ENCODE peak calls at places on chromosomes 1 and 21, in six cellular contexts. One of them, this sample, is unnamed.
A peak's percentile ranks its signal among the peaks of the same experiment; 100 is the strongest.

GRCh38 chr1:3310718-3311400 is 143.6 kb upstream of the ARHGEF16 start:
- ATAC-seq in HepG2: no peak
- ATAC-seq in GM12878: no peak
- ATAC-seq in K562: no peak
- ATAC-seq in upper lobe of left lung: no peak
- ATAC-seq in A549: no peak
- ATAC-seq in this sample: no peak

GRCh38 chr1:87146986-87147385 is 181.7 kb upstream of the LMO4 start:
- ATAC-seq in A549: no peak
- ATAC-seq in K562: no peak
- ATAC-seq in upper lobe of left lung: no peak
- ATAC-seq in HepG2: no peak
- ATAC-seq in GM12878: no peak
- ATAC-seq in this sample: no peak

GRCh38 chr1:231940721-231941120 is 314.1 kb downstream of the DISC1 start:
- ATAC-seq in GM12878: no peak
- ATAC-seq in HepG2: no peak
- ATAC-seq in A549: no peak
- ATAC-seq in upper lobe of left lung: no peak
- ATAC-seq in K562: no peak
- ATAC-seq in this sample: no peak

GRCh38 chr1:109240158-109241152 is 8.9 kb upstream of the CELSR2 start:
- ATAC-seq in K562: peak; percentile 59
- ATAC-seq in upper lobe of left lung: peak; percentile 56
- ATAC-seq in A549: peak; percentile 21
- ATAC-seq in HepG2: peak; percentile 3
- ATAC-seq in GM12878: peak; percentile 8
- ATAC-seq in this sample: peak; percentile 40

GRCh38 chr1:115753371-115753770 is 15.1 kb downstream of the CASQ2 start:
- ATAC-seq in HepG2: no peak
- ATAC-seq in A549: no peak
- ATAC-seq in K562: no peak
- ATAC-seq in upper lobe of left lung: no peak
- ATAC-seq in GM12878: no peak
- ATAC-seq in this sample: no peak

GRCh38 chr1:3174487-3175247 is 105.7 kb downstream of the PRDM16 start:
- ATAC-seq in upper lobe of left lung: peak; percentile 62
- ATAC-seq in K562: no peak
- ATAC-seq in GM12878: no peak
- ATAC-seq in HepG2: no peak
- ATAC-seq in A549: no peak
- ATAC-seq in this sample: peak; percentile 61

GRCh38 chr1:102002057-102002456 is 5.3 kb upstream of the OLFM3 start:
- ATAC-seq in K562: no peak
- ATAC-seq in GM12878: no peak
- ATAC-seq in HepG2: no peak
- ATAC-seq in A549: no peak
- ATAC-seq in upper lobe of left lung: no peak
- ATAC-seq in this sample: no peak

GRCh38 chr1:229155472-229155871 is 115.4 kb upstream of the RAB4A start:
- ATAC-seq in A549: no peak
- ATAC-seq in HepG2: no peak
- ATAC-seq in upper lobe of left lung: peak; percentile 66
- ATAC-seq in K562: no peak
- ATAC-seq in GM12878: no peak
- ATAC-seq in this sample: no peak

GRCh38 chr21:34958040-34958439 is 91.1 kb downstream of the RUNX1 start:
- ATAC-seq in A549: no peak
- ATAC-seq in HepG2: no peak
- ATAC-seq in GM12878: no peak
- ATAC-seq in K562: no peak
- ATAC-seq in upper lobe of left lung: no peak
- ATAC-seq in this sample: no peak

GRCh38 chr21:14528815-14529214 is 17.3 kb downstream of the SAMSN1 start:
- ATAC-seq in GM12878: no peak
- ATAC-seq in HepG2: no peak
- ATAC-seq in upper lobe of left lung: peak; percentile 41
- ATAC-seq in A549: no peak
- ATAC-seq in K562: peak; percentile 42
- ATAC-seq in this sample: no peak

GRCh38 chr1:48697066-48697707 is 79.5 kb downstream of the BEND5 start:
- ATAC-seq in upper lobe of left lung: peak; percentile 66
- ATAC-seq in HepG2: peak; percentile 78
- ATAC-seq in K562: peak; percentile 85
- ATAC-seq in GM12878: peak; percentile 85
- ATAC-seq in A549: no peak
- ATAC-seq in this sample: no peak

GRCh38 chr1:78645728-78646127 is 3.9 kb upstream of the IFI44 start:
- ATAC-seq in A549: no peak
- ATAC-seq in GM12878: no peak
- ATAC-seq in upper lobe of left lung: peak; percentile 66
- ATAC-seq in K562: no peak
- ATAC-seq in HepG2: no peak
- ATAC-seq in this sample: peak; percentile 30

GRCh38 chr1:28370220-28371010 is 875 bp downstream of the PHACTR4 start:
- ATAC-seq in K562: peak; percentile 29
- ATAC-seq in A549: peak; percentile 70
- ATAC-seq in HepG2: peak; percentile 25
- ATAC-seq in upper lobe of left lung: peak; percentile 64
- ATAC-seq in GM12878: peak; percentile 63
- ATAC-seq in this sample: no peak

GRCh38 chr1:24952413-24952841 is 22.4 kb upstream of the RUNX3 start:
- ATAC-seq in upper lobe of left lung: no peak
- ATAC-seq in GM12878: peak; percentile 6
- ATAC-seq in A549: no peak
- ATAC-seq in K562: peak; percentile 68
- ATAC-seq in HepG2: no peak
- ATAC-seq in this sample: no peak

GRCh38 chr1:50349242-50349565 is 74.0 kb downstream of the DMRTA2 start:
- ATAC-seq in GM12878: peak; percentile 14
- ATAC-seq in K562: peak; percentile 55
- ATAC-seq in upper lobe of left lung: no peak
- ATAC-seq in HepG2: peak; percentile 35
- ATAC-seq in A549: peak; percentile 42
- ATAC-seq in this sample: no peak

GRCh38 chr1:201990427-201990826 is 8.0 kb downstream of the RNPEP start:
- ATAC-seq in GM12878: no peak
- ATAC-seq in K562: no peak
- ATAC-seq in HepG2: no peak
- ATAC-seq in A549: no peak
- ATAC-seq in upper lobe of left lung: no peak
- ATAC-seq in this sample: no peak

GRCh38 chr1:242199861-242200458 is 201.1 kb upstream of the MAP1LC3C start:
- ATAC-seq in HepG2: no peak
- ATAC-seq in A549: no peak
- ATAC-seq in upper lobe of left lung: no peak
- ATAC-seq in GM12878: no peak
- ATAC-seq in K562: no peak
- ATAC-seq in this sample: no peak

GRCh38 chr1:244112646-244113045 is 61.6 kb downstream of the ZBTB18 start:
- ATAC-seq in GM12878: no peak
- ATAC-seq in K562: no peak
- ATAC-seq in HepG2: no peak
- ATAC-seq in A549: no peak
- ATAC-seq in upper lobe of left lung: no peak
- ATAC-seq in this sample: no peak

GRCh38 chr21:14236180-14236579 is 20.2 kb downstream of the RBM11 start:
- ATAC-seq in upper lobe of left lung: no peak
- ATAC-seq in HepG2: no peak
- ATAC-seq in GM12878: no peak
- ATAC-seq in A549: no peak
- ATAC-seq in K562: no peak
- ATAC-seq in this sample: no peak

GRCh38 chr1:228151526-228151925 is 1.8 kb downstream of the GJC2 start:
- ATAC-seq in upper lobe of left lung: no peak
- ATAC-seq in HepG2: no peak
- ATAC-seq in GM12878: peak; percentile 8
- ATAC-seq in K562: no peak
- ATAC-seq in A549: peak; percentile 6
- ATAC-seq in this sample: no peak

GRCh38 chr1:164969256-164969655 is 387.3 kb downstream of the LMX1A start:
- ATAC-seq in HepG2: no peak
- ATAC-seq in upper lobe of left lung: no peak
- ATAC-seq in GM12878: no peak
- ATAC-seq in K562: no peak
- ATAC-seq in A549: no peak
- ATAC-seq in this sample: no peak

GRCh38 chr1:158121604-158122254 is 59.0 kb upstream of the CD1D start:
- ATAC-seq in HepG2: peak; percentile 82
- ATAC-seq in K562: peak; percentile 75
- ATAC-seq in upper lobe of left lung: no peak
- ATAC-seq in A549: peak; percentile 66
- ATAC-seq in GM12878: peak; percentile 65
- ATAC-seq in this sample: no peak

GRCh38 chr1:33088119-33088906 is 7.4 kb downstream of the AZIN2 start:
- ATAC-seq in A549: no peak
- ATAC-seq in GM12878: peak; percentile 61
- ATAC-seq in HepG2: no peak
- ATAC-seq in upper lobe of left lung: no peak
- ATAC-seq in K562: no peak
- ATAC-seq in this sample: no peak

GRCh38 chr1:234538930-234539649 is 60.1 kb upstream of the TARBP1 start:
- ATAC-seq in upper lobe of left lung: no peak
- ATAC-seq in K562: peak; percentile 14
- ATAC-seq in GM12878: peak; percentile 53
- ATAC-seq in HepG2: peak; percentile 45
- ATAC-seq in A549: no peak
- ATAC-seq in this sample: no peak

GRCh38 chr1:30618335-30618747 is 105.0 kb downstream of the MATN1 start:
- ATAC-seq in A549: no peak
- ATAC-seq in HepG2: no peak
- ATAC-seq in GM12878: no peak
- ATAC-seq in K562: no peak
- ATAC-seq in upper lobe of left lung: no peak
- ATAC-seq in this sample: no peak

GRCh38 chr1:14924455-14925325 is 228.9 kb upstream of the TMEM51 start:
- ATAC-seq in K562: peak; percentile 78
- ATAC-seq in GM12878: peak; percentile 39
- ATAC-seq in HepG2: peak; percentile 45
- ATAC-seq in upper lobe of left lung: peak; percentile 72
- ATAC-seq in A549: peak; percentile 81
- ATAC-seq in this sample: peak; percentile 84

GRCh38 chr1:200899451-200899915 is 4.8 kb downstream of the INAVA start:
- ATAC-seq in A549: no peak
- ATAC-seq in HepG2: peak; percentile 44
- ATAC-seq in K562: no peak
- ATAC-seq in upper lobe of left lung: no peak
- ATAC-seq in GM12878: no peak
- ATAC-seq in this sample: no peak

DNA sequence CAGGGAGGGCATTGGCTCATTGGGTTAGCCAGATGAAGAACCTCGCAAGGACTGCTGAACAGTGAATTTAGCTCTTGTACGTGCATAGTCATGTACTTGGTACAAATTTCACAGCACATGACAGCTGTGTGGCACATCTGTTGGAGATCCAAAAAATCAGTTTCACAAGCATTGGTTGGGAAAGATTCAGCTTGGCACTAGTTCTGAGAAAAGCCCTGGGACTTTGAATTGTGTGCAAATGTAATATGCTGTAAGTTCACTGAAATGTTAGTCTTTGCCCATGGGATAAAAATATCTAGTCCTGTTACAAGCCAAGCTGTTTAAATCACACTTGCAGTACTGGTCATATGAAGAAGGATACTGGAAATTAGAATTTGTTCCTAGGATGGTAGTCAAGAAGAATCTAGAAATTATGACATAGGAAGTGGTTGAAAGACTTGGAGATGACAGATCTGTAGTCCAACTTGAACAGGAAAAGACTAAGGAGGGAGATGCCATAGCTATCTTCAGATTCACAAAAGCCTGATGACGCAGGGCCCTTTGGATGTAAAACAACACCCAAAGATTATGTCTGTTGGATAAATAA is 19.2 kb downstream of the LAMC2 start:
- ATAC-seq in GM12878: no peak
- ATAC-seq in A549: no peak
- ATAC-seq in HepG2: no peak
- ATAC-seq in upper lobe of left lung: peak; percentile 72
- ATAC-seq in K562: no peak
- ATAC-seq in this sample: peak; percentile 86
- TF ChIP-seq EP300 in GM12878: no peak
- TF ChIP-seq EP300 in A549: no peak
- TF ChIP-seq EP300 in HepG2: no peak
- TF ChIP-seq EP300 in upper lobe of left lung: peak; percentile 31
- TF ChIP-seq EP300 in K562: no peak
- TF ChIP-seq EP300 in this sample: peak; percentile 14

GRCh38 chr1:182839209-182840065 is at the start of gene DHX9:
- ATAC-seq in HepG2: peak; percentile 96
- ATAC-seq in A549: peak; percentile 86
- ATAC-seq in upper lobe of left lung: peak; percentile 97
- ATAC-seq in K562: peak; percentile 90
- ATAC-seq in GM12878: peak; percentile 89
- ATAC-seq in this sample: peak; percentile 94
- TF ChIP-seq POLR2A in HepG2: peak; percentile 97
- TF ChIP-seq POLR2A in A549: peak; percentile 98
- TF ChIP-seq POLR2A in upper lobe of left lung: peak; percentile 57
- TF ChIP-seq POLR2A in K562: peak; percentile 99
- TF ChIP-seq POLR2A in GM12878: peak; percentile 98
- TF ChIP-seq POLR2A in this sample: peak; percentile 89

DNA sequence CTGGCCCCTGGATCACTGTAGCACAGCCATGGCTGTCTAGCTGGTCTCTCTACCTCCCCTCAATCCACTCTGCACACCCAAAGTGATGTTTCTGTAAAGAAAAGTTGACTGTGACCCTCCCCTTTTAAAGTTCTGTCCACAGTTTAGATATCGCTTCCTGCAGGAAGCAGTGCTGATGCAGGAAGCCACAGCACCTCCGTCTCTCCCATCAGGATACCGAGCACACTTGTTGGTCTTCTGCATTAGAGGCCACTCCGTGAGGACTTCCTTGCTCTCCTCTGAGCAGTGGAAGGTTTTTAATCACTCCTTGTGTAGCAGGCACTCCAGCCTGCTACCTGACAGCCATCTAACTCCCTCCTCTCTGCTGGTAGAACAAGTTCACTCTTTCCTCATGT is 69.5 kb downstream of the GADD45A start:
- ATAC-seq in upper lobe of left lung: no peak
- ATAC-seq in HepG2: no peak
- ATAC-seq in GM12878: no peak
- ATAC-seq in A549: no peak
- ATAC-seq in K562: no peak
- ATAC-seq in this sample: no peak
- H3K27ac ChIP-seq in upper lobe of left lung: no peak overlapping the region
- H3K27ac ChIP-seq in HepG2: no peak overlapping the region
- H3K27ac ChIP-seq in GM12878: no peak overlapping the region
- H3K27ac ChIP-seq in A549: peak overlapping the region; percentile 22
- H3K27ac ChIP-seq in K562: no peak overlapping the region
- H3K27ac ChIP-seq in this sample: no peak overlapping the region

DNA sequence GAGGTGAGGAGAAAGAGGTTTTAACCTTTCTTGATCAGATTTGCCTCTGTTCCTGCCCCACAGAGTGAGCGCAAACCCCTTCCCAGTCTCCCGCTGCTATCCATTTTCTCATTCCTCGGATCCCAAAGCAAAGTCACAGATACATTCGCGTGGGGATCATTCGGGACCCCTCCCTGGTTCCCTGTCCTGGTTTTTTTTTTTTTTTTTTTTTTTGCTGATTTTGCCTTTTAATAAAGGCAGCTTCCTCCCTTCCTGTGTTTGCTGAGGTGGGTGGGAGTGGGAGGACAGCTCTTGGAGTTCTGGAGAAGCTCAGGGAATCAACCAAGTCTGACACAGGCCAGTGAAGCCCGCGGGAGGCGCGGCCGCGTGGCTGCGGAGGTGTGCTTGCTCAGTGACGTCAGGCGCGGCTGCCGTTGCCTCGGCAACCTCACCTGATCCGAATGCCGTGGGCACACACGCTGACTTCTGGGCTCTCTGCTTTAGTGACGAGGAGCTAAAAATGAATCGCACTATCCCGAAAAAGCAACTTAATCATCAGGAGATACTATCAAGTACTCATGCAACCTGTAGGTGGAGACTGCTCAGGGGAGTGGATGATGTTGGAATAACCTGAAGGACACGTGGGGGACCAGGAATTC is 106.4 kb downstream of the TBX19 start:
- ATAC-seq in upper lobe of left lung: peak; percentile 48
- ATAC-seq in A549: peak; percentile 79
- ATAC-seq in HepG2: no peak
- ATAC-seq in K562: no peak
- ATAC-seq in GM12878: no peak
- ATAC-seq in this sample: no peak
- TF ChIP-seq EP300 in upper lobe of left lung: no peak
- TF ChIP-seq EP300 in A549: no peak
- TF ChIP-seq EP300 in HepG2: no peak
- TF ChIP-seq EP300 in K562: no peak
- TF ChIP-seq EP300 in GM12878: no peak
- TF ChIP-seq EP300 in this sample: no peak